ENCODE peak calls at places on chromosomes 4 and X, in seven cellular contexts. K, L, P, F, Y, M and X are unnamed samples.

GRCh38 chrX:20252392-20253231 is 14.1 kb downstream of the RPS6KA3 start:
- DNase-seq in Y (peak), L (peak), K (no peak), P (peak), M (peak), F (peak), X (peak)

GRCh38 chrX:129992181-129992580 is 9.7 kb downstream of the BCORL1 start:
- DNase-seq in L (no peak), Y (no peak), K (no peak), F (no peak), M (no peak), P (no peak), X (no peak)

GRCh38 chr4:152784490-152785195 is 4.9 kb downstream of the ARFIP1 start:
- DNase-seq in L (no peak), M (peak), F (no peak), Y (peak), K (no peak), P (peak), X (peak)

GRCh38 chr4:128835498-128836222 is 26.2 kb downstream of the JADE1 start:
- DNase-seq in L (peak), Y (no peak), P (no peak), F (no peak), K (peak), M (no peak), X (no peak)

GRCh38 chr4:154738426-154738825 is 5.4 kb upstream of the LRAT start:
- DNase-seq in Y (peak), F (no peak), L (no peak), K (no peak), P (no peak), M (no peak), X (no peak)

GRCh38 chrX:18721683-18722499 is 14.4 kb downstream of the PPEF1 start:
- DNase-seq in K (no peak), F (no peak), M (no peak), Y (no peak), P (no peak), L (no peak), X (no peak)

GRCh38 chrX:131607796-131608369 is 64.0 kb downstream of the OR13H1 start:
- DNase-seq in L (no peak), M (no peak), Y (no peak), P (no peak), K (no peak), F (no peak), X (no peak)

GRCh38 chr4:107648178-107648991 is 71.6 kb downstream of the PAPSS1 start:
- DNase-seq in F (no peak), Y (no peak), P (no peak), M (no peak), K (no peak), L (no peak), X (no peak)

GRCh38 chrX:118423558-118423957 is 72.1 kb upstream of the DOCK11 start:
- DNase-seq in K (no peak), P (no peak), M (no peak), L (no peak), Y (no peak), F (no peak), X (no peak)

GRCh38 chrX:13014111-13015094 is 30.0 kb downstream of the FAM9C start:
- DNase-seq in M (no peak), P (no peak), F (no peak), Y (peak), K (no peak), L (no peak), X (peak)

GRCh38 chrX:137432609-137433008 is 133.3 kb upstream of the ZIC3 start:
- DNase-seq in M (no peak), K (no peak), L (no peak), F (no peak), P (no peak), Y (no peak), X (no peak)

GRCh38 chr4:106245176-106245575 is 70.8 kb downstream of the TBCK start:
- DNase-seq in M (no peak), F (no peak), P (no peak), K (no peak), Y (peak), L (no peak), X (no peak)
- H3K4me3 ChIP-seq in M (no peak), F (no peak), P (no peak), K (no peak), Y (no peak), L (no peak), X (no peak)

DNA sequence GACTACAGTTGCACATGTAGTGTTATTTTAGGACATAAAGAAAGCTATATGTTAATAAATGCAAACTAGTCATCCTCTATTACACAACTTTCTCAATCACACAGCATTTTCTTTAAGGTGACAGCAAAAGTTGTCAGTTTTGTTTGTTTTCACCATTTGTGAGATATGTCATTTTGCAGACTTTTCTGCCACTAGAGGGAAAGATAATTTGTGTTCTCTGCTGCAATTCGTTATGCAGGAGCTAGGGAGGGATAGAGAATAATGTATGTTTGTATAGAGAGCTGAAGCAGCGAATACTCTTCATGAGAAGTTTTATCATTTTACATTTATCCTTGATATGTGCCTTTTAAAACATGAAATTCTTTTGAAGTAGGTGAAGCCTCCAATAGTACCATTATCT is 670.6 kb upstream of the ATOH1 start:
- DNase-seq in M (no peak), L (no peak), F (no peak), Y (no peak), P (no peak), K (no peak), X (no peak)
- TF ChIP-seq CTCF in M (no peak), L (no peak), F (no peak), Y (no peak), P (peak), K (no peak), X (no peak)

GRCh38 chr4:6909970-6910339 is 329 bp downstream of the TBC1D14 start:
- DNase-seq in M (no peak), L (peak), P (no peak), K (peak), Y (no peak), F (no peak), X (no peak)
- H3K4me3 ChIP-seq in M (peak), L (peak), P (peak), K (peak), Y (peak), F (peak), X (peak)

GRCh38 chr4:180960758-180961401 is 1282.3 kb upstream of the TENM3 start:
- DNase-seq in L (no peak), K (no peak), F (no peak), Y (no peak), M (no peak), P (no peak), X (no peak)
- TF ChIP-seq CTCF in L (no peak), K (no peak), F (no peak), Y (no peak), M (no peak), P (peak), X (no peak)

GRCh38 chr4:185656467-185656890 is 121.2 kb upstream of the PDLIM3 start:
- DNase-seq in Y (peak), M (no peak), L (peak), K (peak), F (no peak), P (peak), X (peak)
- H3K4me3 ChIP-seq in Y (no peak), M (no peak), L (peak), K (peak), F (no peak), P (peak), X (no peak)

DNA sequence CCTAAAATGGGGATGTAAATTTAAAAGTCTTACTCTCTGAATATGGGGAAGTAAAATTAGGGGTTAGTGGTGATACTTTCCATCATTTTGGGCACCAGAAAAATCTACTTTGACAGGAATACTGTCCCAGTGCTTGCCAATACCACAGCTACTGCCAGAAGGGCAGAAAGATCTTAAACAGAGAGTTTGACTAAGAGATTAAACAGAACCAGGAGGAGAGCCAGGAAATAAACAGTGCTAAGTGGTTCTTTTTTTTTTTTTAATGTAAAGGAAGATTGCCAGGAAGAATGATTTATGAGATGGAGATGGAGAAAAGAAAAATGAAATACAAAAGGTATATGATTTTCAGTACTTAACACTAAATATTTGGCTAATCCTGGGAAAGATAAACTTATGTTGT is 126.8 kb downstream of the RTL3 start:
- DNase-seq in P (no peak), Y (no peak), M (no peak), L (no peak), F (no peak), K (no peak), X (no peak)
- TF ChIP-seq CTCF in P (no peak), Y (no peak), M (no peak), L (no peak), F (no peak), K (no peak), X (no peak)

GRCh38 chrX:68877606-68878005 is 48.8 kb downstream of the EFNB1 start:
- DNase-seq in F (no peak), M (no peak), L (no peak), P (no peak), Y (no peak), K (no peak), X (no peak)
- H3K4me3 ChIP-seq in F (no peak), M (no peak), L (no peak), P (no peak), Y (no peak), K (no peak), X (no peak)